ENCODE peak calls at places on chromosomes 3 and 15, in six cellular contexts. X, H, N, E, G and M are unnamed samples.

GRCh38 chr3:119311191-119311925 is 17.2 kb downstream of the ARHGAP31 start:
- DNase-seq in N (no peak), H (no peak), X (no peak), E (no peak), G (no peak), M (no peak)

GRCh38 chr15:64045774-64046346 is 425 bp downstream of the DAPK2 start:
- DNase-seq in H (no peak), N (no peak), E (peak), X (no peak), G (no peak), M (no peak)

GRCh38 chr3:116886202-116886893 is 176.8 kb downstream of the TUSC7 start:
- DNase-seq in E (no peak), H (peak), X (no peak), N (peak), G (no peak), M (no peak)

GRCh38 chr15:37253877-37254276 is 153.5 kb upstream of the MEIS2 start:
- DNase-seq in E (no peak), H (no peak), G (no peak), N (no peak), X (no peak), M (no peak)

GRCh38 chr3:21331321-21331720 is 419.7 kb downstream of the ZNF385D start:
- DNase-seq in E (no peak), H (no peak), N (no peak), G (no peak), X (no peak), M (no peak)

GRCh38 chr3:52221563-52222318 is 3.7 kb downstream of the TLR9 start:
- DNase-seq in N (no peak), X (no peak), H (no peak), G (no peak), E (no peak), M (no peak)

GRCh38 chr15:49876401-49877038 is 242.5 kb downstream of the ATP8B4 start:
- DNase-seq in G (peak), X (no peak), E (no peak), H (no peak), N (no peak), M (no peak)

GRCh38 chr15:41873711-41874110 is 20.1 kb downstream of the SPTBN5 start:
- DNase-seq in G (no peak), N (no peak), H (no peak), X (no peak), E (no peak), M (no peak)

GRCh38 chr3:180401226-180401625 is 200.7 kb upstream of the TTC14 start:
- DNase-seq in X (no peak), G (no peak), N (no peak), H (no peak), E (no peak), M (no peak)

GRCh38 chr3:134473868-134474546 is 11.8 kb downstream of the ANAPC13 start:
- DNase-seq in G (no peak), N (no peak), H (no peak), X (peak), E (peak), M (peak)

GRCh38 chr3:129831503-129831902 is 62.0 kb downstream of the TMCC1 start:
- DNase-seq in E (no peak), H (no peak), N (no peak), X (no peak), G (no peak), M (no peak)

GRCh38 chr3:152707314-152707713 is 127.6 kb upstream of the P2RY1 start:
- DNase-seq in X (no peak), H (no peak), G (no peak), E (peak), N (no peak), M (no peak)

GRCh38 chr3:159123877-159124276 is 322.0 kb downstream of the MFSD1 start:
- DNase-seq in X (no peak), H (no peak), N (no peak), E (no peak), G (no peak), M (no peak)

GRCh38 chr3:157423337-157423736 is 13.3 kb upstream of the PTX3 start:
- DNase-seq in N (no peak), X (no peak), E (no peak), G (no peak), H (no peak), M (no peak)

GRCh38 chr3:154243353-154243752 is 80.9 kb downstream of the DHX36 start:
- DNase-seq in G (no peak), X (no peak), E (no peak), H (no peak), N (no peak), M (no peak)

GRCh38 chr3:138381413-138381901 is 33.1 kb downstream of the MRAS start:
- DNase-seq in N (no peak), H (no peak), E (no peak), G (no peak), X (no peak), M (no peak)

GRCh38 chr3:55180161-55180560 is 252.3 kb upstream of the LRTM1 start:
- DNase-seq in G (no peak), E (no peak), H (no peak), X (no peak), N (no peak), M (no peak)

GRCh38 chr3:4906107-4906621 is 73.1 kb upstream of the BHLHE40 start:
- DNase-seq in G (no peak), X (no peak), E (peak), N (no peak), H (no peak), M (no peak)

GRCh38 chr3:42518800-42519567 is 16.5 kb downstream of the VIPR1 start:
- DNase-seq in G (no peak), N (no peak), X (peak), H (no peak), E (no peak), M (no peak)

GRCh38 chr3:53161345-53161819 is 373 bp downstream of the PRKCD start:
- DNase-seq in N (no peak), E (no peak), H (no peak), X (no peak), G (no peak), M (no peak)

GRCh38 chr3:36663666-36664291 is 100.6 kb downstream of the DCLK3 start:
- DNase-seq in N (no peak), H (no peak), E (no peak), G (no peak), X (no peak), M (no peak)

GRCh38 chr3:23834082-23834870 is 28.5 kb downstream of the UBE2E1 start:
- DNase-seq in G (no peak), E (no peak), N (no peak), X (no peak), H (no peak), M (no peak)

GRCh38 chr3:129487183-129487867 is 41.1 kb upstream of the RHO start:
- DNase-seq in G (no peak), E (no peak), N (no peak), X (no peak), H (no peak), M (no peak)

GRCh38 chr3:14289590-14290453 is 111.2 kb downstream of the LSM3 start:
- DNase-seq in G (no peak), N (no peak), E (no peak), H (no peak), X (peak), M (peak)

GRCh38 chr15:99015677-99016568 is 8.3 kb upstream of the PGPEP1L start:
- DNase-seq in X (no peak), N (no peak), E (peak), H (no peak), G (no peak), M (no peak)

GRCh38 chr3:85554153-85554552 is 595.4 kb downstream of the CADM2 start:
- DNase-seq in N (no peak), E (no peak), X (no peak), H (no peak), G (no peak), M (no peak)

GRCh38 chr3:71341721-71342120 is 241.8 kb downstream of the FOXP1 start:
- DNase-seq in N (no peak), G (no peak), H (no peak), X (no peak), E (no peak), M (no peak)
- TF ChIP-seq TAF1 in N (no peak), G (no peak), H (no peak), X (no peak), E (no peak), M (no peak)

GRCh38 chr3:99663981-99664380 is 25.6 kb downstream of the COL8A1 start:
- DNase-seq in H (no peak), N (no peak), E (no peak), X (no peak), G (no peak), M (no peak)
- TF ChIP-seq TAF1 in H (no peak), N (no peak), E (no peak), X (no peak), G (no peak), M (no peak)

GRCh38 chr3:172550347-172550943 is 27.2 kb upstream of the TNFSF10 start:
- DNase-seq in N (no peak), G (no peak), X (peak), H (no peak), E (no peak), M (no peak)
- TF ChIP-seq TAF1 in N (no peak), G (no peak), X (no peak), H (no peak), E (no peak), M (no peak)

GRCh38 chr15:92527197-92527596 is 128.4 kb downstream of the FAM174B start:
- DNase-seq in H (no peak), X (no peak), E (no peak), N (no peak), G (no peak), M (no peak)
- TF ChIP-seq TAF1 in H (no peak), X (no peak), E (no peak), N (no peak), G (no peak), M (no peak)

DNA sequence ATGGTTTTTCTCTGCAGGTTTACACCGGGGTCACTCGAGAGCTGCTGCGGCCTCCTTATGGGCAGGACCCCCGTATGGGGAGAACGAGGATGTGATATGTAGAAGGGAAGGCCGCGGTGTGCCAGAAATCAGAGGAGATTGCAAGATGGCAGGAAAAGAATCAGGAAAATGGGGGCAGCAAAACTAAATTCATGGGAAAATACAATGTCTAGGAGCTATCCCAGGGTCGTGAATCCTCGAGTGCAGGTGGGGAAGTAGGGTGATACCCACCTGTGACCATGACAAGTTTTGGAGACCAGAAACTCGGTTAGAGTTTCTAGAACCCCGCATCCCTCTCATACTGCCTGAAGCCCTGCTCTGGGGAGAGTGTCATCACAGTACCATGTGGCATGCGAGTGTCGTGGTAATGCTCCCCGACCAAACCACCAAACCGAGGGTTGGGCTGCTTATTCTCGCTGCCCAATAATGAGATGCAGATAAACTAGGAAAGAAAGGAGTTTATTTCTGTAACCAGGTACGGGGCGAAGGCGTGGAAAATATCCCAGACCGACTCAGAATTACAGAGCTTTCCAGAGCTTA is 781 bp downstream of the TRNT1 start:
- DNase-seq in G (no peak), X (peak), N (no peak), E (peak), H (no peak), M (peak)
- TF ChIP-seq TAF1 in G (no peak), X (peak), N (no peak), E (no peak), H (no peak), M (no peak)